ENCODE peak calls at places on chromosome 11, in eight cellular contexts. One of them, this sample, is unnamed.

GRCh38 chr11:69480547-69481392 is 693 bp upstream of the LINC01488 start:
- ATAC-seq in pancreas: peak
- ATAC-seq in HCT116: no peak
- ATAC-seq in Panc1: no peak
- ATAC-seq in HepG2: peak
- ATAC-seq in heart right ventricle: peak
- ATAC-seq in heart left ventricle: peak
- ATAC-seq in lung: no peak
- ATAC-seq in this sample: no peak

GRCh38 chr11:6497069-6497839 is at the start of gene DNHD1:
- ATAC-seq in pancreas: no peak
- ATAC-seq in HCT116: no peak
- ATAC-seq in Panc1: peak
- ATAC-seq in HepG2: no peak
- ATAC-seq in heart right ventricle: peak
- ATAC-seq in heart left ventricle: peak
- ATAC-seq in lung: no peak
- ATAC-seq in this sample: peak

GRCh38 chr11:96278039-96278897 is 64.7 kb downstream of the MAML2 start:
- ATAC-seq in pancreas: peak
- ATAC-seq in HCT116: peak
- ATAC-seq in Panc1: peak
- ATAC-seq in HepG2: no peak
- ATAC-seq in heart right ventricle: no peak
- ATAC-seq in heart left ventricle: no peak
- ATAC-seq in lung: no peak
- ATAC-seq in this sample: no peak

GRCh38 chr11:72144807-72145565 is 9.5 kb downstream of the FOLR3 start:
- ATAC-seq in pancreas: no peak
- ATAC-seq in HCT116: no peak
- ATAC-seq in Panc1: no peak
- ATAC-seq in HepG2: no peak
- ATAC-seq in heart right ventricle: no peak
- ATAC-seq in heart left ventricle: no peak
- ATAC-seq in lung: no peak
- ATAC-seq in this sample: no peak

GRCh38 chr11:24286238-24286637 is 210.6 kb upstream of the LUZP2 start:
- ATAC-seq in pancreas: no peak
- ATAC-seq in HCT116: no peak
- ATAC-seq in Panc1: no peak
- ATAC-seq in HepG2: no peak
- ATAC-seq in heart right ventricle: no peak
- ATAC-seq in heart left ventricle: no peak
- ATAC-seq in lung: no peak
- ATAC-seq in this sample: no peak

GRCh38 chr11:73271936-73272679 is at the start of gene P2RY6:
- ATAC-seq in pancreas: peak
- ATAC-seq in HCT116: peak
- ATAC-seq in Panc1: peak
- ATAC-seq in HepG2: peak
- ATAC-seq in heart right ventricle: peak
- ATAC-seq in heart left ventricle: peak
- ATAC-seq in lung: peak
- ATAC-seq in this sample: no peak

GRCh38 chr11:119121811-119122124 is 388 bp downstream of the HINFP start:
- ATAC-seq in pancreas: no peak
- ATAC-seq in HCT116: no peak
- ATAC-seq in Panc1: no peak
- ATAC-seq in HepG2: no peak
- ATAC-seq in heart right ventricle: no peak
- ATAC-seq in heart left ventricle: peak
- ATAC-seq in lung: no peak
- ATAC-seq in this sample: no peak

GRCh38 chr11:12219732-12220131 is 109.3 kb downstream of the MICAL2 start:
- ATAC-seq in pancreas: peak
- ATAC-seq in HCT116: no peak
- ATAC-seq in Panc1: no peak
- ATAC-seq in HepG2: no peak
- ATAC-seq in heart right ventricle: peak
- ATAC-seq in heart left ventricle: peak
- ATAC-seq in lung: no peak
- ATAC-seq in this sample: no peak

GRCh38 chr11:43381802-43382201 is 23.1 kb downstream of the TTC17 start:
- ATAC-seq in pancreas: no peak
- ATAC-seq in HCT116: no peak
- ATAC-seq in Panc1: no peak
- ATAC-seq in HepG2: no peak
- ATAC-seq in heart right ventricle: no peak
- ATAC-seq in heart left ventricle: no peak
- ATAC-seq in lung: no peak
- ATAC-seq in this sample: no peak

GRCh38 chr11:64260147-64260708 is 8.9 kb downstream of the PLCB3 start:
- ATAC-seq in pancreas: no peak
- ATAC-seq in HCT116: no peak
- ATAC-seq in Panc1: no peak
- ATAC-seq in HepG2: no peak
- ATAC-seq in heart right ventricle: no peak
- ATAC-seq in heart left ventricle: no peak
- ATAC-seq in lung: no peak
- ATAC-seq in this sample: no peak

GRCh38 chr11:12508151-12508740 is 130.9 kb downstream of the PARVA start:
- ATAC-seq in pancreas: peak
- ATAC-seq in HCT116: no peak
- ATAC-seq in Panc1: no peak
- ATAC-seq in HepG2: no peak
- ATAC-seq in heart right ventricle: peak
- ATAC-seq in heart left ventricle: peak
- ATAC-seq in lung: no peak
- ATAC-seq in this sample: peak

GRCh38 chr11:114738954-114739353 is 60.6 kb downstream of the NXPE2 start:
- ATAC-seq in pancreas: peak
- ATAC-seq in HCT116: peak
- ATAC-seq in Panc1: peak
- ATAC-seq in HepG2: peak
- ATAC-seq in heart right ventricle: no peak
- ATAC-seq in heart left ventricle: no peak
- ATAC-seq in lung: no peak
- ATAC-seq in this sample: no peak

GRCh38 chr11:117172678-117173421 is 5.7 kb upstream of the SIDT2 start:
- ATAC-seq in pancreas: peak
- ATAC-seq in HCT116: no peak
- ATAC-seq in Panc1: no peak
- ATAC-seq in HepG2: peak
- ATAC-seq in heart right ventricle: peak
- ATAC-seq in heart left ventricle: peak
- ATAC-seq in lung: peak
- ATAC-seq in this sample: no peak

GRCh38 chr11:129013737-129014475 is 71.2 kb upstream of the TP53AIP1 start:
- ATAC-seq in pancreas: peak
- ATAC-seq in HCT116: no peak
- ATAC-seq in Panc1: peak
- ATAC-seq in HepG2: no peak
- ATAC-seq in heart right ventricle: no peak
- ATAC-seq in heart left ventricle: no peak
- ATAC-seq in lung: no peak
- ATAC-seq in this sample: no peak

GRCh38 chr11:94650756-94651155 is 83.6 kb downstream of the PIWIL4 start:
- ATAC-seq in pancreas: peak
- ATAC-seq in HCT116: no peak
- ATAC-seq in Panc1: no peak
- ATAC-seq in HepG2: no peak
- ATAC-seq in heart right ventricle: peak
- ATAC-seq in heart left ventricle: peak
- ATAC-seq in lung: peak
- ATAC-seq in this sample: peak

GRCh38 chr11:10858505-10859360 is 880 bp upstream of the ZBED5 start:
- ATAC-seq in pancreas: peak
- ATAC-seq in HCT116: peak
- ATAC-seq in Panc1: peak
- ATAC-seq in HepG2: peak
- ATAC-seq in heart right ventricle: peak
- ATAC-seq in heart left ventricle: peak
- ATAC-seq in lung: peak
- ATAC-seq in this sample: peak

GRCh38 chr11:33376331-33377099 is 119.3 kb downstream of the HIPK3 start:
- ATAC-seq in pancreas: peak
- ATAC-seq in HCT116: peak
- ATAC-seq in Panc1: peak
- ATAC-seq in HepG2: peak
- ATAC-seq in heart right ventricle: no peak
- ATAC-seq in heart left ventricle: peak
- ATAC-seq in lung: no peak
- ATAC-seq in this sample: peak

GRCh38 chr11:75191330-75191717 is 40.4 kb downstream of the SLCO2B1 start:
- ATAC-seq in pancreas: no peak
- ATAC-seq in HCT116: no peak
- ATAC-seq in Panc1: no peak
- ATAC-seq in HepG2: peak
- ATAC-seq in heart right ventricle: peak
- ATAC-seq in heart left ventricle: no peak
- ATAC-seq in lung: no peak
- ATAC-seq in this sample: no peak

GRCh38 chr11:40683010-40683409 is 776.4 kb downstream of the LRRC4C start:
- ATAC-seq in pancreas: no peak
- ATAC-seq in HCT116: no peak
- ATAC-seq in Panc1: no peak
- ATAC-seq in HepG2: no peak
- ATAC-seq in heart right ventricle: no peak
- ATAC-seq in heart left ventricle: no peak
- ATAC-seq in lung: no peak
- ATAC-seq in this sample: no peak

GRCh38 chr11:47233989-47234668 is 14.5 kb downstream of the ACP2 start:
- ATAC-seq in pancreas: peak
- ATAC-seq in HCT116: peak
- ATAC-seq in Panc1: peak
- ATAC-seq in HepG2: peak
- ATAC-seq in heart right ventricle: peak
- ATAC-seq in heart left ventricle: peak
- ATAC-seq in lung: no peak
- ATAC-seq in this sample: peak
- H3K27ac ChIP-seq in pancreas: peak
- H3K27ac ChIP-seq in HCT116: no peak
- H3K27ac ChIP-seq in Panc1: peak
- H3K27ac ChIP-seq in HepG2: no peak
- H3K27ac ChIP-seq in heart right ventricle: peak
- H3K27ac ChIP-seq in heart left ventricle: peak
- H3K27ac ChIP-seq in lung: no peak
- H3K27ac ChIP-seq in this sample: peak

GRCh38 chr11:130674686-130675085 is 226.2 kb downstream of the ADAMTS15 start:
- ATAC-seq in pancreas: no peak
- ATAC-seq in HCT116: no peak
- ATAC-seq in Panc1: no peak
- ATAC-seq in HepG2: no peak
- ATAC-seq in heart right ventricle: no peak
- ATAC-seq in heart left ventricle: no peak
- ATAC-seq in lung: no peak
- ATAC-seq in this sample: no peak

GRCh38 chr11:130675456-130675855 is 227.0 kb downstream of the ADAMTS15 start:
- ATAC-seq in pancreas: peak
- ATAC-seq in HCT116: no peak
- ATAC-seq in Panc1: no peak
- ATAC-seq in HepG2: no peak
- ATAC-seq in heart right ventricle: peak
- ATAC-seq in heart left ventricle: peak
- ATAC-seq in lung: no peak
- ATAC-seq in this sample: peak

GRCh38 chr11:130673698-130674097 is 225.3 kb downstream of the ADAMTS15 start:
- ATAC-seq in pancreas: no peak
- ATAC-seq in HCT116: no peak
- ATAC-seq in Panc1: no peak
- ATAC-seq in HepG2: no peak
- ATAC-seq in heart right ventricle: no peak
- ATAC-seq in heart left ventricle: no peak
- ATAC-seq in lung: no peak
- ATAC-seq in this sample: no peak

GRCh38 chr11:130677486-130678153 is 229.2 kb downstream of the ADAMTS15 start:
- ATAC-seq in pancreas: peak
- ATAC-seq in HCT116: no peak
- ATAC-seq in Panc1: peak
- ATAC-seq in HepG2: no peak
- ATAC-seq in heart right ventricle: peak
- ATAC-seq in heart left ventricle: peak
- ATAC-seq in lung: peak
- ATAC-seq in this sample: no peak

DNA sequence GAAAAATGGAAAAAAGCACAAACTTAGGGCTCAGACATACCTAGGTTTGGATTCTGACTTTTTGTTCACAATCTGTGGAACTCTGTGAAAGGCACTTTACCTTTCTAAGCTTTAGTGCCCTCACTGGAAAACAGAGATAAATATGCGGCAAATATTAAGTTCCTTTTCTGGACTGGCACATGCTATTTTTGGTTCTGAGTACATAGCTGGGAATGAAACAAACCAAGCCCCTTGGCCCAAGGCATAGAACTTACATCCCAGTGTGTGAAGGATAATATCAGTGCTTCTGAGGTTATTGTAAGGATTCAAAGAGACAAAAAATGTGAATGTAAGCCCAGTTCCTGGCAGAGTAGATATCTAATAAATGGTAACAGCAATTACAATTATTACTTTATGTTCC is 227.5 kb downstream of the ADAMTS15 start:
- ATAC-seq in pancreas: no peak
- ATAC-seq in HCT116: no peak
- ATAC-seq in Panc1: no peak
- ATAC-seq in HepG2: no peak
- ATAC-seq in heart right ventricle: peak
- ATAC-seq in heart left ventricle: peak
- ATAC-seq in lung: no peak
- ATAC-seq in this sample: peak
- H3K27ac ChIP-seq in pancreas: no peak
- H3K27ac ChIP-seq in HCT116: no peak
- H3K27ac ChIP-seq in Panc1: peak
- H3K27ac ChIP-seq in HepG2: no peak
- H3K27ac ChIP-seq in heart right ventricle: peak
- H3K27ac ChIP-seq in heart left ventricle: peak
- H3K27ac ChIP-seq in lung: no peak
- H3K27ac ChIP-seq in this sample: peak

DNA sequence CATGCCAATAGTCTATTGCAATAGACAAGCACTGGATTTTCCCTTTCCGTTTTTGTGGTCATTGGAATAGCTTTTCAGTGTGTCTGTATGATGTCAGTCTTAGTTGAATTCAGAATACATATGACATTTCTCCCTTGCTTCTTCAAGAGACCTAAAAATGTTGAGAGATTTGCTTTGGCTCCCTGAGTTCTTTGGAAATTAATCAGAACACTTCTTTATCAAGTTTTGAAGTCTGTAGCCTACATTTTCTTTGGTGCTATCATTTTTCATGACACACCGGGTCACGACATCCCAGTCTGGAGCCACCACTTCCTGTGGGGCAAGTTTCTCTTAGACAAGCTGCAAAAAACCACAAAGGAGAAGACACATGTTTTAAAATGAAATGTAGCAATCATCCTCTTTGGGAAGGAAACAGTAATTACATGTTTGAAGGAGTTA is 847.1 kb downstream of the OPCML start:
- ATAC-seq in pancreas: no peak
- ATAC-seq in HCT116: no peak
- ATAC-seq in Panc1: no peak
- ATAC-seq in HepG2: no peak
- ATAC-seq in heart right ventricle: peak
- ATAC-seq in heart left ventricle: no peak
- ATAC-seq in lung: no peak
- ATAC-seq in this sample: no peak
- H3K27ac ChIP-seq in pancreas: no peak
- H3K27ac ChIP-seq in HCT116: no peak
- H3K27ac ChIP-seq in Panc1: no peak
- H3K27ac ChIP-seq in HepG2: no peak
- H3K27ac ChIP-seq in heart right ventricle: no peak
- H3K27ac ChIP-seq in heart left ventricle: no peak
- H3K27ac ChIP-seq in lung: no peak
- H3K27ac ChIP-seq in this sample: no peak

GRCh38 chr11:46577058-46577457 is 16.8 kb downstream of the AMBRA1 start:
- ATAC-seq in pancreas: no peak
- ATAC-seq in HCT116: no peak
- ATAC-seq in Panc1: no peak
- ATAC-seq in HepG2: no peak
- ATAC-seq in heart right ventricle: no peak
- ATAC-seq in heart left ventricle: no peak
- ATAC-seq in lung: no peak
- ATAC-seq in this sample: no peak
- H3K27ac ChIP-seq in pancreas: no peak
- H3K27ac ChIP-seq in HCT116: no peak
- H3K27ac ChIP-seq in Panc1: no peak
- H3K27ac ChIP-seq in HepG2: no peak
- H3K27ac ChIP-seq in heart right ventricle: no peak
- H3K27ac ChIP-seq in heart left ventricle: no peak
- H3K27ac ChIP-seq in lung: no peak
- H3K27ac ChIP-seq in this sample: no peak

This sample was measured in gastroesophageal sphincter.